ENCODE peak calls at places on chromosome 17, in six cellular contexts. P is H1, D is GM23248, M is GM23338, Q is DND-41, I is astrocyte. R is an unnamed sample. For H3K79me2, the result is how much of the 10 kb centered on the place peaks cover.

GRCh38 chr17:7673239-7673638 is 14.1 kb downstream of the TP53 start:
- DNase-seq in D (no peak), M (peak), Q (peak), I (no peak), P (peak), R (peak)

GRCh38 chr17:38322156-38322779 is 21.5 kb downstream of the GPR179 start:
- DNase-seq in M (peak), Q (peak), P (peak), D (peak), I (peak), R (peak)

GRCh38 chr17:309361-309888 is 43.2 kb downstream of the RPH3AL start:
- DNase-seq in Q (peak), P (peak), M (peak), I (no peak), D (peak), R (peak)

GRCh38 chr17:63701477-63702222 is 1.7 kb upstream of the LIMD2 start:
- DNase-seq in M (no peak), D (no peak), Q (peak), P (no peak), I (no peak), R (peak)

GRCh38 chr17:69175812-69176517 is 34.3 kb upstream of the ABCA6 start:
- DNase-seq in I (peak), D (peak), P (no peak), Q (no peak), M (no peak), R (no peak)

GRCh38 chr17:34637548-34638525 is 58.5 kb downstream of the TMEM132E start:
- DNase-seq in P (peak), I (peak), D (peak), M (peak), Q (peak), R (peak)

GRCh38 chr17:44894642-44895041 is 4.6 kb downstream of the EFTUD2 start:
- DNase-seq in I (no peak), P (peak), Q (no peak), D (no peak), M (no peak), R (no peak)

GRCh38 chr17:76996741-76997694 is 128.8 kb downstream of the MGAT5B start:
- DNase-seq in P (no peak), Q (peak), M (no peak), D (no peak), I (no peak), R (no peak)

GRCh38 chr17:4199818-4200402 is 56.9 kb downstream of the CYB5D2 start:
- DNase-seq in P (no peak), I (no peak), M (peak), D (peak), Q (peak), R (peak)

GRCh38 chr17:34709108-34709779 is 129.9 kb downstream of the TMEM132E start:
- DNase-seq in P (no peak), D (peak), I (no peak), M (no peak), Q (no peak), R (no peak)

GRCh38 chr17:41734139-41734948 is at the start of gene HAP1:
- DNase-seq in M (peak), D (peak), Q (no peak), P (peak), I (no peak), R (no peak)

GRCh38 chr17:42485680-42486079 is 27.0 kb downstream of the ATP6V0A1 start:
- DNase-seq in Q (no peak), P (no peak), I (no peak), D (peak), M (no peak), R (no peak)

GRCh38 chr17:60901222-60901621 is 223.6 kb downstream of the BCAS3 start:
- DNase-seq in Q (no peak), P (no peak), M (no peak), D (peak), I (peak), R (no peak)

GRCh38 chr17:76422406-76422805 is 30.5 kb downstream of the UBE2O start:
- DNase-seq in I (no peak), M (no peak), Q (no peak), D (no peak), P (no peak), R (no peak)

GRCh38 chr17:83124871-83125514 is 45.6 kb downstream of the METRNL start:
- DNase-seq in P (no peak), I (no peak), D (no peak), M (no peak), Q (no peak), R (no peak)

GRCh38 chr17:15896277-15896676 is 48.7 kb upstream of the ADORA2B start:
- DNase-seq in D (no peak), Q (no peak), I (no peak), M (no peak), P (no peak), R (no peak)

GRCh38 chr17:72187544-72187943 is 66.7 kb downstream of the SOX9 start:
- DNase-seq in P (no peak), I (peak), Q (no peak), M (no peak), D (no peak), R (no peak)

GRCh38 chr17:34249497-34249877 is 5.6 kb upstream of the CCL2 start:
- DNase-seq in M (no peak), D (no peak), P (no peak), I (no peak), Q (no peak), R (no peak)

GRCh38 chr17:33977729-33978514 is 277.2 kb upstream of the CCL2 start:
- DNase-seq in D (no peak), Q (no peak), M (no peak), P (no peak), I (no peak), R (no peak)

GRCh38 chr17:29136998-29137730 is 43.0 kb downstream of the MYO18A start:
- DNase-seq in P (no peak), D (peak), M (no peak), I (peak), Q (no peak), R (no peak)

GRCh38 chr17:801660-802059 is 19.5 kb downstream of the MRM3 start:
- DNase-seq in P (no peak), M (no peak), D (no peak), I (peak), Q (no peak), R (no peak)

GRCh38 chr17:67993998-67994361 is 2.3 kb downstream of the C17orf58 start:
- DNase-seq in M (peak), I (no peak), P (peak), D (peak), Q (no peak), R (peak)

GRCh38 chr17:35254107-35254802 is 11.4 kb downstream of the SLFN5 start:
- DNase-seq in D (peak), Q (no peak), P (no peak), I (peak), M (no peak), R (no peak)

GRCh38 chr17:77783991-77784820 is 174.3 kb upstream of the TNRC6C start:
- DNase-seq in D (no peak), P (no peak), M (no peak), I (no peak), Q (peak), R (no peak)

GRCh38 chr17:79648181-79648831 is 37.5 kb upstream of the RBFOX3 start:
- DNase-seq in P (peak), M (no peak), D (no peak), Q (no peak), I (no peak), R (no peak)

GRCh38 chr17:20114466-20114865 is 105.3 kb downstream of the SPECC1 start:
- DNase-seq in I (no peak), P (no peak), Q (no peak), M (no peak), D (peak), R (no peak)

GRCh38 chr17:76736349-76737081 is 616 bp downstream of the SRSF2 start:
- DNase-seq in I (no peak), D (peak), M (peak), Q (peak), P (peak), R (peak)

GRCh38 chr17:43768382-43768781 is 9.8 kb upstream of the SOST start:
- DNase-seq in I (no peak), M (no peak), D (no peak), P (no peak), Q (no peak), R (no peak)

GRCh38 chr17:80688994-80689635 is 144.5 kb downstream of the RPTOR start:
- DNase-seq in D (no peak), P (no peak), M (no peak), I (no peak), Q (no peak), R (no peak)

GRCh38 chr17:61635913-61636432 is 45.0 kb upstream of the NACA2 start:
- DNase-seq in Q (peak), D (peak), P (peak), M (peak), I (peak), R (peak)

GRCh38 chr17:2959371-2960130 is 103.9 kb downstream of the OR1D5 start:
- DNase-seq in I (no peak), Q (no peak), M (no peak), P (no peak), D (no peak), R (no peak)

GRCh38 chr17:46013127-46013501 is 14.1 kb downstream of the STH start:
- DNase-seq in D (no peak), P (no peak), M (no peak), I (no peak), Q (no peak), R (no peak)

GRCh38 chr17:57758654-57759053 is 13.6 kb upstream of the CCDC182 start:
- DNase-seq in M (no peak), D (no peak), P (no peak), Q (no peak), I (no peak), R (no peak)

GRCh38 chr17:16374129-16374528 is 6.8 kb upstream of the UBB start:
- DNase-seq in I (peak), M (no peak), D (peak), Q (no peak), P (no peak), R (no peak)

GRCh38 chr17:78737332-78737731 is 44.7 kb downstream of the CYTH1 start:
- DNase-seq in M (no peak), P (no peak), Q (no peak), I (peak), D (peak), R (no peak)

GRCh38 chr17:57869599-57870282 is 19.9 kb upstream of the MRPS23 start:
- DNase-seq in P (no peak), D (peak), I (peak), M (no peak), Q (no peak), R (no peak)

GRCh38 chr17:6497496-6498221 is 53.4 kb downstream of the PIMREG start:
- DNase-seq in I (no peak), D (no peak), M (peak), Q (no peak), P (no peak), R (no peak)

GRCh38 chr17:4073983-4074830 is 68.6 kb downstream of the ZZEF1 start:
- DNase-seq in P (no peak), I (no peak), M (no peak), D (no peak), Q (no peak), R (peak)

GRCh38 chr17:67392111-67392510 is 15.0 kb downstream of the PITPNC1 start:
- DNase-seq in I (no peak), P (no peak), D (no peak), Q (no peak), M (no peak), R (no peak)

DNA sequence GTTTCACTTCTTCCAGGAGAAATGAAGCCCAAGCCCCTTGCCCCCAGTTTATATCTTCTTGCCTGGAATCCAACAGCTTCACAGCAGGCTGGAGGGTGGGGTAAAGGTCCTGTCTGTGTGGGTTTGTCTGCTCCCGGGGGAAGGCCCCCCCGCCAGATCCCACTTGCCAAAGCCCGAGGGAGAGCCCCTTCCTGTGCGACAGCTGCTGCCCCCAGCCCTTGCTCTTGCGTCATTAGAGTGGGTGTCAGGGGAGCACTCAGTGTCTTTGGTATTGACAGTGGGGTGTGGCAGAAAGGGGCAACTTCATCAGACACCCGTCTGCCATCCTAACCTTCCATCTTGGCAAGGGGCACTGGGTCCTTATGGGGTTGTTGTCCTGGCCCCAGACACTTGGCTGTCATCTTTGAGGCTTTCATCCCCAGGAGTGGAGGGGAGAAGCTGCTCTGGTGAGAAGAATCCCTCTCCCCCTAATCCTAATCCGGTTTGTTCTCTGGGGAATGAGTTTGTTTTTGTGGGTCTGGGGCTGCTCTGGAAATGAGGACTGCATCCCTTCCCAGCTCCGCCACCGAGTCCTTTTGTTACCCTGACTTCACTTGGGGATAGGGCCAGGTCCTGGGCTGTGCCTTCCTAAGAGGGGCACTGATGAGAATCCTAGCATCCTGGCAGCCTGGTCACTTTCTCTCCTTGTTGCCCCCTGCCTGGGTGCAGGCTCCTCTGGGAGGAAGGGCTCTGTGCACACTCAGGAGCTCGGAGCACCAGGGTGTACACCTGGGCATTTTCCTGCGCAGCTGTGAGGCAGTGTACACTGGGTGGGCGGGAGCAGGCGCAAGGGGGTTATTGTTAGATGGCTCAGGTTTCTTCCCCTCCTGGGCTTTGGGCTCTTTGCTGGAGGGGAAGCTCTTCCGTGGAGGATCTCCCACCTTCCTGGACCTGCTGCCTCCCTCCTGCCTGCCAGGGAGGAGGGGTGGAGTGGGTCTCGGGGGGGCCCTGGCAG is 21.1 kb downstream of the GJD3 start:
- DNase-seq in P (no peak), D (peak), Q (no peak), I (no peak), M (no peak), R (no peak)
- H3K79me2 ChIP-seq in P (under half), D (half or more), Q (under half), I (half or more), M (under half), R (under half)

GRCh38 chr17:48627242-48627597 is 1.1 kb upstream of the HOXB9 start:
- DNase-seq in M (no peak), P (no peak), Q (no peak), D (no peak), I (no peak), R (no peak)
- H3K4me2 ChIP-seq in M (peak), P (no peak), Q (no peak), D (no peak), I (no peak), R (no peak)

GRCh38 chr17:12035713-12036112 is 15.0 kb downstream of the MAP2K4 start:
- DNase-seq in Q (no peak), D (no peak), M (no peak), I (no peak), P (no peak), R (no peak)

GRCh38 chr17:12040478-12040877 is 19.8 kb downstream of the MAP2K4 start:
- DNase-seq in D (peak), Q (no peak), M (no peak), I (no peak), P (no peak), R (no peak)

GRCh38 chr17:12028611-12029010 is 7.9 kb downstream of the MAP2K4 start:
- DNase-seq in D (no peak), Q (no peak), I (no peak), P (no peak), M (no peak), R (no peak)

GRCh38 chr17:12037970-12038369 is 17.3 kb downstream of the MAP2K4 start:
- DNase-seq in M (no peak), P (no peak), I (no peak), D (no peak), Q (no peak), R (no peak)

GRCh38 chr17:12034538-12034937 is 13.9 kb downstream of the MAP2K4 start:
- DNase-seq in P (no peak), D (no peak), M (no peak), I (no peak), Q (no peak), R (no peak)
- H3K79me2 ChIP-seq in P (half or more), D (half or more), M (half or more), I (half or more), Q (half or more), R (half or more)

GRCh38 chr17:75326587-75326955 is 37.3 kb upstream of the SLC25A19 start:
- DNase-seq in I (no peak), Q (no peak), P (no peak), M (no peak), D (no peak), R (no peak)

GRCh38 chr17:75325827-75326586 is 36.8 kb upstream of the SLC25A19 start:
- DNase-seq in I (peak), M (no peak), P (no peak), Q (no peak), D (peak), R (peak)

GRCh38 chr17:75323043-75323591 is 33.9 kb upstream of the SLC25A19 start:
- DNase-seq in M (peak), I (peak), D (peak), P (peak), Q (peak), R (peak)

GRCh38 chr17:75327757-75328156 is 38.5 kb upstream of the SLC25A19 start:
- DNase-seq in I (no peak), Q (no peak), D (no peak), M (peak), P (no peak), R (no peak)

GRCh38 chr17:75325348-75325747 is 36.1 kb upstream of the SLC25A19 start:
- DNase-seq in M (no peak), D (no peak), P (no peak), I (no peak), Q (no peak), R (no peak)
- H3K4me2 ChIP-seq in M (no peak), D (no peak), P (no peak), I (no peak), Q (no peak), R (no peak)